ENCODE peak calls at places on chromosomes 7 and 10, in five cellular contexts. D is HepG2, R is A549, O is K562, B is H1. I is an unnamed sample.

GRCh38 chr10:118978998-118979350 is 50.5 kb upstream of the NANOS1 start:
- DNase-seq in B (no peak), D (no peak), R (no peak), O (no peak), I (no peak)

GRCh38 chr7:1857487-1858425 is 187.7 kb downstream of the ELFN1 start:
- DNase-seq in O (no peak), R (no peak), D (no peak), B (no peak), I (no peak)

GRCh38 chr10:47358457-47358856 is 10.3 kb downstream of the RBP3 start:
- DNase-seq in O (no peak), B (no peak), D (no peak), R (no peak), I (no peak)

GRCh38 chr7:130006771-130007170 is 44.4 kb downstream of the ZC3HC1 start:
- DNase-seq in B (no peak), R (no peak), O (no peak), D (no peak), I (no peak)

GRCh38 chr7:75573477-75574019 is 81.4 kb downstream of the SPDYE5 start:
- DNase-seq in D (no peak), B (no peak), R (no peak), O (no peak), I (no peak)

GRCh38 chr10:97210576-97210975 is 24.8 kb upstream of the SLIT1 start:
- DNase-seq in D (peak; percentile 61), O (peak; percentile 72), B (peak; percentile 97), R (peak; percentile 60), I (peak; percentile 66)

GRCh38 chr7:33707427-33707826 is 197.9 kb upstream of the BMPER start:
- DNase-seq in R (no peak), O (no peak), B (no peak), D (no peak), I (no peak)

GRCh38 chr7:86792260-86792659 is 148.6 kb downstream of the GRM3 start:
- DNase-seq in O (no peak), B (no peak), R (no peak), D (no peak), I (no peak)

GRCh38 chr7:42091461-42092229 is 145.4 kb downstream of the GLI3 start:
- DNase-seq in B (peak; percentile 65), D (peak; percentile 68), R (no peak), O (no peak), I (peak; percentile 64)

GRCh38 chr10:77291596-77292505 is 345.8 kb downstream of the KCNMA1 start:
- DNase-seq in B (no peak), D (no peak), O (no peak), R (no peak), I (peak; percentile 40)

GRCh38 chr10:30928742-30929141 is 102.9 kb downstream of the ZNF438 start:
- DNase-seq in O (no peak), D (no peak), B (no peak), R (no peak), I (no peak)

GRCh38 chr7:158802535-158803199 is 26.6 kb downstream of the ESYT2 start:
- DNase-seq in O (no peak), R (no peak), B (no peak), D (no peak), I (peak; percentile 56)

GRCh38 chr10:71974489-71975011 is 10.4 kb downstream of the CHST3 start:
- DNase-seq in B (no peak), R (peak; percentile 80), D (no peak), O (no peak), I (peak; percentile 74)

GRCh38 chr7:82234457-82235049 is 209.0 kb downstream of the CACNA2D1 start:
- DNase-seq in R (peak; percentile 11), B (no peak), O (no peak), D (peak; percentile 16), I (peak; percentile 59)

GRCh38 chr7:140229591-140230516 is 53.1 kb upstream of the KDM7A start:
- DNase-seq in D (peak; percentile 99), B (peak; percentile 74), O (no peak), R (no peak), I (no peak)

DNA sequence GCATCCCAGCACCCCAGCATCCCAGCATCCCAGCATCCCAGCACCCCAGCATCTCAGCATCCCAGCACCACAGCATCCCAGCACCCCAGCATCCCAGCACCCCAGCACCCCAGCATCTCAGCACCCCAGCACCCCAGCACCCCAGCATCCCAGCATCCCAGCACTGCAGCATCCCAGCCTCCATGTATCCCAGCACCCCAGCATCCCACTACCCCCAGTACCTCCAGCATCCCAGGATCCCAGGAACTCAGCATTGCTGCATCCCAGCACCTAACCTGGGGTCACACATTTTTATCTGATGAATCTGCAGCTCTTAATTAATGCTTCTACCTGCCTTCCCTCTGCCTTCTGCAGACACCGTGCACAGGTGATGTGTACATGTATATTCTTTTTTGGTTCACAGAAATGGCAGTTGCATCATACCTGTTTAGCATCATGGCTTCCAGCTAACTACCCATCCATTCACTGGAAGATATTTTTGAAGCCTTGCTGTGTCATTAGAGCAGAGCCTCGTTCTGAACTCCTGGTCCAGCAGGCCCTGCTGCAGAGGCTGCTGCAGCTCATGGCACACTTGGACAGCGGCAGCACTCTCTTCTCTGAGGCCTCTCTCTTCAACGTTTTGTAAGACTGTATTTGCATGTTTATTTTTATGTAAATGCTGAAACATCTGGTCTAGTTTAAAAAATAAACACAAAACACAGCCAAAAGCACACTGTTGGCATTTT is 4.6 kb upstream of the CFAP46 start:
- DNase-seq in D (no peak), B (no peak), O (no peak), R (no peak), I (no peak)
- TF ChIP-seq MAFK in D (no peak), B (no peak), O (no peak), R (no peak), I (no peak)

DNA sequence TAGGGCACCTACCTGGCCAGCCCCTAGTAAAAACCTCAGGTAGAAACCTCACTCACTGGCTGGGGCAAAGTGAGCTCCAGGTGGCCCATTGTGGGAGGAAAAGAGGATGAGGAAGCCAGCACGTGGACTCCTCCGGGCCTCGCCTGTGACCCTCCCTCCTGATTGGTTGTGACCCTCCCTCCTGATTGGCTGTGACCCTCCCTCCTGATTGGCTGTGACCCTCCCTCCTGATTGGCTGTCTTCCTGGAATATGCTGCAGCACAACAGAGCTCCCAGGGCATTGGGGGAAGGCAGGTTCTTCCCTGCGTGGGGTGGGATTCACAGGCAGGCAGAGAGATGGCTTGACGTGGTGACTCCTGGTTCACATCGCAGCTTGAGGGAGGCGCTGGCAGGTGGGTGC is 343.0 kb downstream of the GLRX3 start:
- DNase-seq in R (no peak), D (no peak), B (no peak), O (peak; percentile 8), I (no peak)
- TF ChIP-seq MAFK in R (no peak), D (no peak), B (no peak), O (no peak), I (no peak)

GRCh38 chr10:26211781-26212444 is 4.7 kb upstream of the GAD2 start:
- DNase-seq in B (peak; percentile 73), D (no peak), O (no peak), R (no peak), I (no peak)
- TF ChIP-seq MAFK in B (no peak), D (no peak), O (no peak), R (no peak), I (no peak)

GRCh38 chr10:87760195-87760905 is 57.7 kb downstream of the ATAD1 start:
- DNase-seq in D (no peak), B (no peak), R (no peak), O (no peak), I (peak; percentile 5)

GRCh38 chr10:87763086-87763861 is 54.8 kb downstream of the ATAD1 start:
- DNase-seq in R (no peak), D (peak; percentile 29), O (no peak), B (no peak), I (no peak)

GRCh38 chr10:87764072-87764934 is 53.7 kb downstream of the ATAD1 start:
- DNase-seq in B (no peak), R (no peak), O (no peak), D (no peak), I (no peak)

GRCh38 chr10:87761892-87762291 is 56.1 kb downstream of the ATAD1 start:
- DNase-seq in B (no peak), O (no peak), R (no peak), D (peak; percentile 55), I (peak; percentile 82)

DNA sequence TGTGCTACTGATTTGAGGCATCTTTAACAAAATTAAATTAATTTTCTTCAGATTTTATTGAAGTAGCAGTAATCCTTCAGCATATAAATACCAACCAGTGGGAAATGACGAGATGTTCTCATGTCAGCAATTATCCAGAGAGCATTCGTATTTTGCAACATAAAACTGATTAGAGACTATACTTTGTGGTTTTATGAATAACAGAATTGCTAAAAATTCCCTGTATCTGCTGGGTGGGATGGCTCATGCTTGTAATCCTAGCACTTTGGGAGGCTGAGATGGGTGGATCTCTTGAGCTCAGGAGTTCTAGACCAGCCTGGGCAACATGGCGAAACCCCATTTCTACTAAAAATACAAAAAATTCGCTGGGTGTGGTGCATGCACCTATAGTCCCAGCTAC is 56.9 kb downstream of the ATAD1 start:
- DNase-seq in B (no peak), O (no peak), D (no peak), R (no peak), I (no peak)
- TF ChIP-seq MAFK in B (no peak), O (no peak), D (no peak), R (no peak), I (no peak)

DNA sequence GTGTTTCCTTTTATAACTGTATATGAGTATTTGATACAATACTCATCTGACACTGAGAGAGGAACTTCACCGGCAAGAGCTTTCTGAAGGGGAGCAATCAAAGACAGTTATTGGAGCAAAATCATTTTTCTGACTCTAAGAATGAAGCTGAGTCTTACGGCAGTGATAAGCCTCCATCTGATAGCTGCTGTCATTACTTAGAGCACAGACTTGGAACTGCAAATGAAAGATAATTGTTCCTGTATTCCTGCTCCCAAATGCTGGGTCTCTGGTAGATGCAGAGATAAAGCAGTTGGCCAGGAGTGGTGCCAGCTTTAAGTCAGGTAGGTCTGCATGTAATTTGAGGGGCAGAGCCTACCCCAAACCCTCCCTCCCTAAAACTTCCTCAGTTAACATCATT is 2.3 kb upstream of the PALS2 start:
- DNase-seq in O (no peak), D (no peak), R (no peak), B (no peak), I (no peak)
- TF ChIP-seq MAFK in O (no peak), D (no peak), R (no peak), B (no peak), I (no peak)

GRCh38 chr10:126156012-126156411 is 232.3 kb downstream of the ADAM12 start:
- DNase-seq in D (no peak), B (no peak), R (no peak), O (no peak), I (no peak)

GRCh38 chr10:126158090-126158489 is 230.2 kb downstream of the ADAM12 start:
- DNase-seq in R (no peak), O (no peak), D (no peak), B (no peak), I (no peak)

GRCh38 chr10:126158537-126158936 is 229.7 kb downstream of the ADAM12 start:
- DNase-seq in O (no peak), R (no peak), D (no peak), B (no peak), I (no peak)

GRCh38 chr10:126157127-126157526 is 231.2 kb downstream of the ADAM12 start:
- DNase-seq in B (no peak), O (no peak), D (no peak), R (no peak), I (no peak)

DNA sequence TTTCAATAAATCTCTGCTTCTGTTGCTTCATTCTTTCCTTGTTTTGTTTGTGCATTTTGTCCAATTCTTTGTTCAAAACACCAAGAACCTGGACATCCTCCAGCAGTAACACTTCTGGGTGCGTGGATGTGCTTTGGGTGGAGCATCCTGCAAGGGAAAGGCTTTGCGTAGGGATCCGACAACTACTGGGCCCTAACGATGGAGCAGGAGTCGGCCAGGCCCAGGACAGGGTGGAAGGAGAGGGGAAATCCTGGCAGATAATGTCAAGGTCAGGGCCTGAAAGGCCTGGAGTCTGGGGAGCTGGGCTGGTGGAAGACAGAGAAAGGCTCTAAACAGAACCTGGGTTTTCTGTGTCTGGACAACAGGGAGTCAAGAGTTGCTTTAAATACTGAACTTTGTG is 231.7 kb downstream of the ADAM12 start:
- DNase-seq in D (no peak), B (no peak), O (no peak), R (no peak), I (no peak)
- TF ChIP-seq MAFK in D (no peak), B (no peak), O (no peak), R (no peak), I (no peak)

I was measured in IMR-90.